ENCODE peak calls at places on chromosomes 7 and 10, in eight cellular contexts. I is tibial nerve, Z is transverse colon, F is suprapubic skin, R is stomach, J is HepG2, U is GM12878, T is H1. M is an unnamed sample. For H3K27me3 and H3K4me1, the result is how much of the 10 kb centered on the place peaks cover.

GRCh38 chr10:117221156-117221711 is 19.7 kb upstream of the SLC18A2 start:
- DNase-seq in I (no peak), Z (no peak), F (peak), R (no peak), J (peak), U (no peak), T (peak), M (no peak)

GRCh38 chr10:13848530-13849425 is 262.0 kb downstream of the PRPF18 start:
- DNase-seq in I (no peak), Z (no peak), F (peak), R (no peak), J (no peak), U (no peak), T (no peak), M (no peak)

GRCh38 chr7:151071032-151071866 is 9.4 kb downstream of the FASTK start:
- DNase-seq in I (no peak), Z (no peak), F (no peak), R (no peak), J (no peak), U (no peak), T (no peak), M (no peak)

GRCh38 chr10:106795619-106796018 is 368.9 kb downstream of the SORCS1 start:
- DNase-seq in I (peak), Z (peak), F (no peak), R (no peak), J (peak), U (peak), T (no peak), M (peak)

GRCh38 chr10:61902448-61903183 is 1.1 kb downstream of the ARID5B start:
- DNase-seq in I (peak), Z (peak), F (peak), R (peak), J (peak), U (no peak), T (no peak), M (no peak)

GRCh38 chr7:30921951-30922401 is 10.3 kb downstream of the AQP1 start:
- DNase-seq in I (no peak), Z (peak), F (peak), R (peak), J (no peak), U (no peak), T (peak), M (peak)

GRCh38 chr7:99293167-99293566 is 20.5 kb downstream of the MYH16 start:
- DNase-seq in I (no peak), Z (no peak), F (no peak), R (no peak), J (no peak), U (no peak), T (no peak), M (no peak)

GRCh38 chr10:23015021-23015707 is 80.2 kb upstream of the MSRB2 start:
- DNase-seq in I (no peak), Z (no peak), F (no peak), R (no peak), J (no peak), U (peak), T (no peak), M (no peak)

GRCh38 chr7:127979728-127980126 is 51.5 kb downstream of the LRRC4 start:
- DNase-seq in I (no peak), Z (no peak), F (no peak), R (no peak), J (no peak), U (no peak), T (no peak), M (no peak)

GRCh38 chr7:50787825-50788224 is 5.1 kb upstream of the GRB10 start:
- DNase-seq in I (no peak), Z (no peak), F (no peak), R (no peak), J (no peak), U (no peak), T (no peak), M (no peak)
- H3K27me3 ChIP-seq in I (under half), Z (under half), F (under half), R (under half), J (under half), U (under half), T (under half), M (under half)

GRCh38 chr7:43876976-43877745 is 7.8 kb upstream of the MRPS24 start:
- DNase-seq in I (no peak), Z (no peak), F (no peak), R (no peak), J (no peak), U (no peak), T (no peak), M (no peak)
- TF ChIP-seq EP300 in I (no peak), Z (no peak), F (no peak), R (no peak), J (no peak), U (no peak), T (no peak), M (no peak)

GRCh38 chr7:90409667-90410066 is 6.4 kb downstream of the CLDN12 start:
- DNase-seq in I (no peak), Z (peak), F (no peak), R (no peak), J (peak), U (no peak), T (no peak), M (no peak)

GRCh38 chr7:90412458-90413184 is 9.4 kb downstream of the CLDN12 start:
- DNase-seq in I (no peak), Z (peak), F (no peak), R (peak), J (peak), U (no peak), T (peak), M (no peak)

GRCh38 chr7:90408142-90408541 is 4.9 kb downstream of the CLDN12 start:
- DNase-seq in I (no peak), Z (no peak), F (no peak), R (no peak), J (no peak), U (no peak), T (no peak), M (no peak)

GRCh38 chr7:90411510-90411909 is 8.2 kb downstream of the CLDN12 start:
- DNase-seq in I (no peak), Z (no peak), F (no peak), R (no peak), J (peak), U (no peak), T (no peak), M (no peak)

DNA sequence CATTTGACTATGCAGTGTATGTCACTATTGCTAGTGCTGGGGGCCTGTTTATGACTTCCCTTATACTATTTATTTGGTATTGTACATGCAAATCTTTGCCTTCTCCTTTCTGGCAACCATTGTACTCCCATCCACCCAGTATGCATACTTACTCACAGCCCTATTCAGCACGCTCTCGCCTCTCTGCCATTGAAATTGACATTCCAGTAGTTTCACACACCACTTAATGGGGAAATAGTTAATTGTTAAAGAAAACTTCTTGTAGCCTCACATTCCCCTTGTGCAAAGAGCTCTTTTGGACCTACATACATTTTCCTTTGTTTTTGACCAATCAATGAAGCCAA is 9.9 kb downstream of the CLDN12 start:
- DNase-seq in I (no peak), Z (no peak), F (no peak), R (no peak), J (no peak), U (no peak), T (no peak), M (no peak)
- H3K4me1 ChIP-seq in I (under half), Z (under half), F (under half), R (under half), J (under half), U (under half), T (under half), M (under half)

GRCh38 chr10:130929422-130930325 is 381.8 kb downstream of the TCERG1L start:
- DNase-seq in I (no peak), Z (no peak), F (no peak), R (no peak), J (no peak), U (no peak), T (no peak), M (no peak)

GRCh38 chr10:130928306-130928705 is 383.2 kb downstream of the TCERG1L start:
- DNase-seq in I (no peak), Z (no peak), F (no peak), R (no peak), J (no peak), U (no peak), T (no peak), M (no peak)

GRCh38 chr10:130927157-130927556 is 384.4 kb downstream of the TCERG1L start:
- DNase-seq in I (no peak), Z (no peak), F (no peak), R (no peak), J (no peak), U (peak), T (no peak), M (no peak)

GRCh38 chr10:130924138-130924819 is 387.2 kb downstream of the TCERG1L start:
- DNase-seq in I (no peak), Z (no peak), F (no peak), R (no peak), J (no peak), U (no peak), T (peak), M (no peak)

DNA sequence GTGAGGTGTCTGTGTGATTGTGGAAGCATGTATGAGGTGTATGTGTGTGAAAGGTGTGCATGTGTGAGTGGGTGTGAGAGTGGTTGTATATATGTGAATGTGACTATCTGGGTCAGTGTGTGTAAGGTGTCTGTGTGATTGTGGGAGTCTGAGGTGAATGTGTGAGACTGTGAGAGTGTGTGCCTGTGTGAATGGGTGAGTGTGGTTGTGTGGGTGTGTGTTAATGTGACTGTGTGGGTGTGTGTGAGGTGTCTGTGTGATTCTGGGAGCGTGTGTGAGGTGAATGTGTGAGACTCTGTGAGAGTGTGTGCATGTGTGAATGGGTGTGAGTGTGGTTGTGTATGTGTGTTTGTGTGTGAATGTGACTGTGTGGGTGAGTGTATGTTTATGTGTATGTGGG is 385.1 kb downstream of the TCERG1L start:
- DNase-seq in I (no peak), Z (no peak), F (no peak), R (no peak), J (no peak), U (no peak), T (no peak), M (no peak)
- H3K27me3 ChIP-seq in I (under half), Z (under half), F (under half), R (under half), J (under half), U (under half), T (under half), M (under half)

DNA sequence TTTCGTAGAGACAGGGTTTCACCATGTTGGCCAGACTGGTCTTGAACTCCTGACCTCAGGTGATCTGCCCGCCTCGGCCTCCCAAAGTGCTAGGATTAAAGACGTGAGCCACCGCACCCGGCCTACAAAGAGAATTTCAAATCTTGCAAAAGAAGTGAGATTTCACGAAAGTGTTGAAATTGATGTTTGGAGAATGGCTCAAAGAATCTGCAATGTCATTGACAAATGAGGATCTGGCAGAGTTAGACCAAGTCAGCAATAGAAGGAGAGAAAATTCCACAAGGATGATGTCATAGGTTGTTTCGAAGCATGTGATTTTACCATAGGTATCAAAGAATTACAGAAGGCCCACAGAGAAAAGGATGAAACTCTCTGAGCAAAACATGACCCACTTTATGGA is 71.7 kb downstream of the LYZL2 start:
- DNase-seq in I (no peak), Z (no peak), F (no peak), R (no peak), J (peak), U (no peak), T (no peak), M (no peak)
- TF ChIP-seq EP300 in I (no peak), Z (no peak), F (no peak), R (no peak), J (no peak), U (no peak), T (no peak), M (no peak)

DNA sequence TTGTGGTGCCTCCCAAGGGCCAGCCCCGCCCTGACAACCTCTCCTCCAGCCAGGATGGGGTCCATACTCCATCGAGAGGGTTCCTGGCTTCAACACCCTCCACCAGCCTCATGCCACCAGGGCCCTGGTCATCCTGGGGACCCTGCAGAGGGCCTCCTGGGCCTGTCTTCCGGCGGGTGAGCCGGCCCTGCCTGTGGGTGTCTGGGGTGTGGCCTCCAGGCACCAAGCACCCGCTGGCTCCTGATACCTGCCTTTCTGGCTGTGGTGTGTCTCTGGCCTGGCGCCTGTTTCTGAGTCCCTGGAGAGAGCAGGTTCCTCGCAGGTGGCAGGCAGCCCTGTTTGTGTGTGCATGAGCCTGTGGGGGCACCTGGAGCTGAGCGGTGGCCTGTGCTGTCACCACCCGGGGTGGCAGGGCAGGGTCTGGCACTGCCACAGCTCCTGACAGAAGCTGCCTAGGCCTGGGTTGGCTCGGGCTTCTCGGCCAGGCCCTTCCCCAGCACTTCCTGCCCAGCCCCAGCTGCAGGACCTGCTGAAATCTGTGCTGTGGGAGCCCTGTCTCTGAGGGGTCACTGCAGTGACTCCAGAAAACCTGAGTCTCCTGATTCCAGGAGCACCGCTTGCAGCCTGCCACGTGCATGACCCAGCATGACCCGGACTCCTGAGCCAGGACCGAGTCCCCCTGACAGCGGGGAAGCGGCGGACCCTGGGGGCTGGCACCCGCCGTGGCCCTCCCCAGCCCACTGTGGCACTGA is 18.4 kb downstream of the ADAM8 start:
- DNase-seq in I (no peak), Z (peak), F (no peak), R (peak), J (no peak), U (no peak), T (no peak), M (peak)
- H3K4me1 ChIP-seq in I (under half), Z (under half), F (half or more), R (half or more), J (under half), U (under half), T (under half), M (under half)

DNA sequence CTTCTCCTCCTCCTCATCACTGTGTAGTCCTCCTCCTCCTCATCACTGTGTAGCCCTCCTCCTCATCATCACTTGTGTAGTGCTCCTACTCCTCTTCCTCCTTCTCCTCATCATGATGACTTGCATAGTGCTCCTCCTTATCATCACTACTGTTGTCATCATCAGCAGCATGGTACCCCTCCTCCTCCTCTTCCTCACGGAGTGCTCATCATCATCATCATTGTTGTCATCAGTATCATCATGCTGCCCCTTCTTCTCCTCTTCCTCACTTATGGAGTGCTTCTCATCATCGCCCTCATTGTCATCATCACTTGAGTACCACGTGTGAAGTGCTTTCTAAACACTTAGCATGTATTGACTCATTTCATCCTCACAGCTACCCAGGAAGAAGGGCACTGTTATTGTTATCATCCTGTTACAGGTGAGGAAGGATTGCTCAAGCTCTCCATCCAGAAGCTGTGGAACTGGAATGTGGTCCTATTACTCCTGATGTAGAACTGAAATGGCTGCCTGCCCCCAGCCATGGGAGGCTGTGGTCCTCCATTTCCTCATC is 122.8 kb upstream of the SHH start:
- DNase-seq in I (no peak), Z (no peak), F (no peak), R (no peak), J (no peak), U (no peak), T (no peak), M (no peak)
- H3K27me3 ChIP-seq in I (under half), Z (under half), F (under half), R (under half), J (under half), U (under half), T (under half), M (under half)

GRCh38 chr7:130957140-130957513 is 223.1 kb upstream of the KLF14 start:
- DNase-seq in I (no peak), Z (no peak), F (no peak), R (no peak), J (no peak), U (no peak), T (no peak), M (no peak)
- TF ChIP-seq EP300 in I (no peak), Z (no peak), F (no peak), R (no peak), J (no peak), U (no peak), T (no peak), M (no peak)

GRCh38 chr10:86830043-86830591 is 73.7 kb downstream of the BMPR1A start:
- DNase-seq in I (no peak), Z (no peak), F (no peak), R (no peak), J (no peak), U (no peak), T (no peak), M (no peak)
- H3K4me1 ChIP-seq in I (under half), Z (under half), F (under half), R (half or more), J (under half), U (under half), T (under half), M (under half)